ENCODE peak calls at places on chromosomes 4 and X, in eight cellular contexts. O is transverse colon, J is esophagus squamous epithelium, S is A549, V is tibial nerve, B is adrenal gland, T is right lobe of liver, F is lower leg skin. A is an unnamed sample.

GRCh38 chr4:25163216-25163615 is 3.0 kb upstream of the SEPSECS start:
- DNase-seq in V (no peak), T (no peak), S (no peak), F (no peak), B (no peak), O (no peak), J (no peak), A (no peak)

GRCh38 chr4:168560184-168560834 is 63.5 kb downstream of the PALLD start:
- DNase-seq in O (no peak), J (no peak), B (no peak), F (no peak), T (no peak), S (no peak), V (no peak), A (no peak)

GRCh38 chrX:137792214-137792613 is 226.3 kb downstream of the ZIC3 start:
- DNase-seq in J (no peak), V (no peak), O (no peak), S (no peak), B (no peak), F (no peak), T (no peak), A (no peak)

GRCh38 chrX:136850441-136851175 is 29.9 kb downstream of the RBMX start:
- DNase-seq in V (no peak), J (no peak), O (no peak), S (no peak), F (no peak), B (no peak), T (no peak), A (no peak)

GRCh38 chr4:157763490-157763889 is 409.3 kb downstream of the GASK1B start:
- DNase-seq in S (no peak), O (no peak), V (no peak), T (no peak), J (no peak), F (no peak), B (no peak), A (no peak)

GRCh38 chrX:132046533-132046932 is 23.4 kb downstream of the STK26 start:
- DNase-seq in S (no peak), J (no peak), T (no peak), V (no peak), B (no peak), F (no peak), O (no peak), A (no peak)

GRCh38 chr4:36414248-36414647 is 132.8 kb downstream of the DTHD1 start:
- DNase-seq in O (no peak), F (no peak), S (no peak), B (no peak), J (no peak), T (no peak), V (no peak), A (no peak)

GRCh38 chr4:137367608-137368007 is 164.7 kb downstream of the PCDH18 start:
- DNase-seq in B (no peak), J (no peak), S (no peak), V (no peak), T (no peak), O (no peak), F (no peak), A (no peak)

GRCh38 chr4:163415668-163416067 is 57.9 kb downstream of the TKTL2 start:
- DNase-seq in B (no peak), F (no peak), O (no peak), J (no peak), S (no peak), T (no peak), V (no peak), A (no peak)

GRCh38 chr4:103947617-103948016 is 227.8 kb upstream of the TACR3 start:
- DNase-seq in B (no peak), V (no peak), J (no peak), T (no peak), O (no peak), S (no peak), F (no peak), A (no peak)

GRCh38 chrX:13717697-13718483 is 16.5 kb downstream of the TRAPPC2 start:
- DNase-seq in T (no peak), O (no peak), F (no peak), B (no peak), S (no peak), J (no peak), V (no peak), A (no peak)

GRCh38 chr4:113711883-113712662 is 49.5 kb downstream of the CAMK2D start:
- DNase-seq in S (no peak), F (no peak), O (no peak), B (no peak), J (no peak), V (no peak), T (no peak), A (no peak)

GRCh38 chrX:151153086-151153485 is 23.3 kb upstream of the GPR50 start:
- DNase-seq in T (no peak), O (no peak), V (no peak), F (no peak), S (no peak), B (no peak), J (no peak), A (no peak)

GRCh38 chr4:6252051-6252450 is 17.6 kb upstream of the WFS1 start:
- DNase-seq in O (no peak), V (no peak), F (no peak), J (no peak), T (no peak), B (no peak), S (no peak), A (no peak)

GRCh38 chrX:119686087-119686639 is 6.8 kb downstream of the SEPTIN6 start:
- DNase-seq in O (peak), V (no peak), B (no peak), S (no peak), J (no peak), F (no peak), T (no peak), A (no peak)

GRCh38 chrX:8841911-8842310 is 40.7 kb upstream of the FAM9A start:
- DNase-seq in F (no peak), O (no peak), V (no peak), B (no peak), T (no peak), J (no peak), S (no peak), A (no peak)

GRCh38 chrX:8846271-8846670 is 45.1 kb upstream of the FAM9A start:
- DNase-seq in J (no peak), O (no peak), V (no peak), T (no peak), S (no peak), B (no peak), F (no peak), A (no peak)

GRCh38 chrX:8844157-8844556 is 43.0 kb upstream of the FAM9A start:
- DNase-seq in T (no peak), S (no peak), F (no peak), B (no peak), O (no peak), J (no peak), V (no peak), A (no peak)

GRCh38 chrX:8845469-8845868 is 44.3 kb upstream of the FAM9A start:
- DNase-seq in T (no peak), V (no peak), J (no peak), O (no peak), B (no peak), F (no peak), S (no peak), A (no peak)

DNA sequence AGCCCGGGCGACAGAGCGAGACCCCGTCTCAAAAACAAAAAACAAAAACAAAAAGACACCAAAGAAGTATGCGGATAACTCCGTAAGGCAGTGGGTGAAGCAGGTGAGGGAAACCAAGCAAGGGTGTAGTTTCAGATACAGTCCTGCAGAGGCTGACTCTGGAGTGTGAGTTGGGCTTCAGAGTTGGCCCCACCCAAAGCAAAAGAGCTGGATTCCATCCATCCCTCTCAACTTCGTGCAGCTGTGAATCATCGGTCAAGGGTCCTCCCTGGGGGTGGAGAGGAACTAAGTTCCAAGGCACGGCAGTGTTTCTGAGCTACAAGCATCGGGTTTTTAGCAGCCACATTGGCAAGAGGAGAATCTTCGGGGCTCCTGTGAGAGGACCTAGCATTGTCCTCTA is 43.9 kb upstream of the FAM9A start:
- DNase-seq in S (peak), V (no peak), J (no peak), O (no peak), F (no peak), T (no peak), B (no peak), A (no peak)
- TF ChIP-seq CTCF in S (peak), V (no peak), J (no peak), O (no peak), F (no peak), T (no peak), B (no peak), A (no peak)

GRCh38 chr4:54550415-54551171 is 107.2 kb upstream of the KIT start:
- DNase-seq in V (no peak), F (no peak), B (peak), T (no peak), J (no peak), S (no peak), O (no peak), A (no peak)

GRCh38 chr4:54556081-54556480 is 101.7 kb upstream of the KIT start:
- DNase-seq in S (no peak), F (no peak), O (no peak), T (no peak), J (no peak), B (no peak), V (no peak), A (no peak)

GRCh38 chr4:54553001-54553400 is 104.8 kb upstream of the KIT start:
- DNase-seq in F (no peak), B (no peak), T (no peak), O (no peak), S (no peak), V (no peak), J (no peak), A (no peak)

GRCh38 chr4:54556587-54556986 is 101.2 kb upstream of the KIT start:
- DNase-seq in T (no peak), O (peak), V (no peak), S (no peak), F (no peak), B (no peak), J (no peak), A (no peak)

GRCh38 chr4:54554339-54554990 is 103.3 kb upstream of the KIT start:
- DNase-seq in F (no peak), V (peak), O (no peak), B (no peak), J (no peak), T (no peak), S (no peak), A (no peak)
- TF ChIP-seq POLR2A in F (no peak), V (no peak), O (no peak), B (no peak), J (no peak), T (no peak), S (no peak), A (no peak)

GRCh38 chrX:39261446-39262147 is 460.3 kb downstream of the MID1IP1 start:
- DNase-seq in T (no peak), O (no peak), V (peak), J (no peak), S (peak), F (no peak), B (peak), A (peak)
- TF ChIP-seq CTCF in T (peak), O (peak), V (peak), J (peak), S (peak), F (no peak), B (peak), A (peak)

GRCh38 chr4:54090404-54090803 is 9.6 kb upstream of the GSX2 start:
- DNase-seq in O (no peak), B (no peak), J (no peak), V (no peak), S (no peak), T (no peak), F (no peak), A (no peak)

GRCh38 chr4:54092800-54093608 is 7.0 kb upstream of the GSX2 start:
- DNase-seq in F (no peak), V (no peak), J (no peak), O (no peak), B (no peak), S (no peak), T (no peak), A (no peak)

GRCh38 chr4:54090804-54091623 is 8.9 kb upstream of the GSX2 start:
- DNase-seq in S (peak), V (no peak), O (peak), B (no peak), J (no peak), T (peak), F (no peak), A (peak)

GRCh38 chr4:54092405-54092759 is 7.6 kb upstream of the GSX2 start:
- DNase-seq in V (no peak), T (no peak), J (no peak), B (no peak), F (no peak), O (no peak), S (no peak), A (no peak)

DNA sequence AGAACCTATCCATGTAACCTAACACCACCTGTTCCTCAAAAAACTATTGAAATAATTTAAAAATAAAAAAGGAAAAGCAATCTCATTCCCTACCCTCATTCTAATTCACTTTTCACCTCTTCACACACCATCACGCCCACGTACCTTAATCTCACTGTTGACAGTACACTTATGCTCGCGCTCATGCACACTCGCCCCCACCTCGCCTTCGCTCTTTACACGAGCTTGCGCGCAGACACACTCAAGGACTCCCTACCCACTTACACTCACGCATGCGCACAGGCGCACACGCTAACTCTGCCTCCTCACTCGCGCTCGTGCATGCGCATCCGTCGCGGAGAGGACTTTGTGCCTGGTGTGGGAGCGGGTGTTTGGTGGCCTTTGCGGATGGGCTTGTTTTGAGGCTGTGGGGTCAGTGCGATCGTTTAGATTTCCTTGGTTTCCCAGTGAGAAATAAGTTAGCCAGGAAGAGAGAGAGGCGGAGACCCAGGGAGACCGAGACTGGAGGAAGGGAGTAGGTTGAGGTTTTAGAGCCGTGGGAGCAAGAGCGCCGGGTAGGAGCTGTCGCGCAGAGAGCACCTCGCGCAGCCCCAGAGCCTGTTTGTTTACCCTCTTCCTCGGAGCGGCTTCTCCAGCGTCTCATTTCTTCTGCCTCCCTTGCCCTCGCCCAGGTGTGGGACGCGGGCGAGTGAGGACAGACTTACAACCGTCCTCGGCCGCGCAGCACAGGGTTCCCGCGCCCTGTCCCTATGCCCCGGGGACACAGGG is 8.1 kb upstream of the GSX2 start:
- DNase-seq in S (peak), B (peak), F (peak), O (peak), T (peak), V (peak), J (no peak), A (peak)
- TF ChIP-seq POLR2A in S (peak), B (no peak), F (no peak), O (peak), T (peak), V (no peak), J (no peak), A (no peak)

GRCh38 chr4:139509727-139510410 is 46.1 kb downstream of the SETD7 start:
- DNase-seq in T (peak), B (no peak), O (no peak), V (no peak), J (no peak), S (no peak), F (no peak), A (no peak)
- TF ChIP-seq CTCF in T (peak), B (no peak), O (no peak), V (peak), J (peak), S (peak), F (no peak), A (peak)

A was measured in heart left ventricle.